ENCODE peak calls at places on chromosomes 3 and 15, in ten cellular contexts. D is activated gamma-delta T cell treated with anti-CD3 and anti-CD28 coated beads, Interleukin-2, amount 50 U/mL, for 16 hours; W is G401; G is pancreas; P is ELF-1; Q is germinal center; T is occipital lobe; H is KG1; J is lower leg skin; F is ELR. Z is an unnamed sample.

GRCh38 chr3:51967384-51968174 is at the start of gene PCBP4:
- DNase-seq in H (no peak), J (peak), W (peak), Q (no peak), D (no peak), G (peak), P (peak), F (peak), T (peak), Z (peak)

GRCh38 chr15:51267047-51267713 is 71.2 kb downstream of the CYP19A1 start:
- DNase-seq in Q (no peak), G (no peak), T (peak), H (no peak), D (no peak), F (peak), W (peak), P (peak), J (no peak), Z (no peak)

GRCh38 chr3:122560680-122561079 is 3.4 kb downstream of the PARP9 start:
- DNase-seq in W (peak), Q (peak), G (no peak), P (peak), T (no peak), H (peak), F (peak), D (peak), J (no peak), Z (peak)

GRCh38 chr15:96181873-96182301 is 148.6 kb upstream of the NR2F2 start:
- DNase-seq in H (no peak), F (peak), T (no peak), P (no peak), D (no peak), J (peak), G (no peak), W (no peak), Q (no peak), Z (peak)

GRCh38 chr3:109023656-109024254 is 70.1 kb upstream of the GUCA1C start:
- DNase-seq in J (no peak), Q (peak), F (peak), H (peak), G (no peak), D (peak), P (no peak), W (peak), T (peak), Z (peak)

GRCh38 chr3:129549006-129549800 is 6.2 kb downstream of the H1-8 start:
- DNase-seq in H (no peak), F (peak), W (no peak), Q (no peak), D (no peak), P (peak), J (no peak), G (no peak), T (no peak), Z (peak)

GRCh38 chr3:118526758-118527526 is 507.7 kb downstream of the IGSF11 start:
- DNase-seq in H (no peak), F (no peak), W (no peak), D (no peak), T (no peak), P (no peak), J (no peak), Q (no peak), G (no peak), Z (no peak)

GRCh38 chr15:94910166-94910565 is 678.8 kb downstream of the MCTP2 start:
- DNase-seq in D (no peak), T (no peak), H (no peak), F (no peak), G (no peak), W (no peak), Q (no peak), J (no peak), P (peak), Z (peak)

GRCh38 chr3:136042608-136043221 is 77.2 kb downstream of the PPP2R3A start:
- DNase-seq in T (no peak), F (peak), G (no peak), J (no peak), D (no peak), P (peak), W (peak), H (peak), Q (peak), Z (peak)

GRCh38 chr3:186099178-186099577 is 9.7 kb downstream of the ETV5 start:
- DNase-seq in Q (no peak), J (peak), G (peak), W (peak), D (no peak), H (no peak), P (no peak), T (peak), F (peak), Z (peak)

GRCh38 chr15:98969126-98969735 is 38.4 kb downstream of the PGPEP1L start:
- DNase-seq in F (no peak), Q (no peak), W (no peak), J (peak), G (no peak), T (no peak), H (no peak), D (no peak), P (no peak), Z (no peak)